ENCODE peak calls at places on chromosomes 4 and X, in eight cellular contexts. One of them, this sample, is unnamed.

GRCh38 chrX:119654112-119654531 is 38.8 kb downstream of the SEPTIN6 start:
- DNase-seq in activated T-cell treated with anti-CD3 and anti-CD28 coated beads for 1 hour: no peak
- DNase-seq in NCI-H510A treated with DMSO at 0.1 percent for 48 hours: no peak
- DNase-seq in stomach: no peak
- DNase-seq in Caki2: no peak
- DNase-seq in substantia nigra: no peak
- DNase-seq in activated B cell treated with CpG ODN at 0.5 μM for 24 hours: no peak
- DNase-seq in mammary epithelial cell: no peak
- DNase-seq in this sample: no peak

GRCh38 chr4:144644368-144645101 is 1.4 kb upstream of the HHIP start:
- DNase-seq in mammary epithelial cell: no peak
- DNase-seq in activated T-cell treated with anti-CD3 and anti-CD28 coated beads for 1 hour: no peak
- DNase-seq in activated B cell treated with CpG ODN at 0.5 μM for 24 hours: no peak
- DNase-seq in Caki2: no peak
- DNase-seq in NCI-H510A treated with DMSO at 0.1 percent for 48 hours: no peak
- DNase-seq in stomach: no peak
- DNase-seq in substantia nigra: no peak
- DNase-seq in this sample: no peak

GRCh38 chrX:63421411-63421810 is 70.3 kb upstream of the SPIN4 start:
- DNase-seq in mammary epithelial cell: no peak
- DNase-seq in Caki2: no peak
- DNase-seq in substantia nigra: no peak
- DNase-seq in activated T-cell treated with anti-CD3 and anti-CD28 coated beads for 1 hour: no peak
- DNase-seq in activated B cell treated with CpG ODN at 0.5 μM for 24 hours: no peak
- DNase-seq in stomach: no peak
- DNase-seq in NCI-H510A treated with DMSO at 0.1 percent for 48 hours: no peak
- DNase-seq in this sample: no peak

GRCh38 chrX:136735604-136736003 is 45.1 kb downstream of the ARHGEF6 start:
- DNase-seq in mammary epithelial cell: no peak
- DNase-seq in stomach: no peak
- DNase-seq in NCI-H510A treated with DMSO at 0.1 percent for 48 hours: no peak
- DNase-seq in activated B cell treated with CpG ODN at 0.5 μM for 24 hours: no peak
- DNase-seq in substantia nigra: no peak
- DNase-seq in Caki2: no peak
- DNase-seq in activated T-cell treated with anti-CD3 and anti-CD28 coated beads for 1 hour: no peak
- DNase-seq in this sample: no peak

GRCh38 chr4:40283968-40284367 is 51.2 kb upstream of the CHRNA9 start:
- DNase-seq in activated T-cell treated with anti-CD3 and anti-CD28 coated beads for 1 hour: peak
- DNase-seq in Caki2: peak
- DNase-seq in substantia nigra: no peak
- DNase-seq in NCI-H510A treated with DMSO at 0.1 percent for 48 hours: no peak
- DNase-seq in stomach: no peak
- DNase-seq in activated B cell treated with CpG ODN at 0.5 μM for 24 hours: no peak
- DNase-seq in mammary epithelial cell: peak
- DNase-seq in this sample: peak

GRCh38 chrX:112664928-112665327 is 14.8 kb downstream of the LHFPL1 start:
- DNase-seq in activated T-cell treated with anti-CD3 and anti-CD28 coated beads for 1 hour: no peak
- DNase-seq in stomach: no peak
- DNase-seq in Caki2: no peak
- DNase-seq in mammary epithelial cell: no peak
- DNase-seq in activated B cell treated with CpG ODN at 0.5 μM for 24 hours: no peak
- DNase-seq in NCI-H510A treated with DMSO at 0.1 percent for 48 hours: no peak
- DNase-seq in substantia nigra: no peak
- DNase-seq in this sample: no peak

GRCh38 chr4:158535130-158535614 is 13.5 kb downstream of the RXFP1 start:
- DNase-seq in substantia nigra: no peak
- DNase-seq in activated T-cell treated with anti-CD3 and anti-CD28 coated beads for 1 hour: no peak
- DNase-seq in stomach: no peak
- DNase-seq in Caki2: peak
- DNase-seq in NCI-H510A treated with DMSO at 0.1 percent for 48 hours: no peak
- DNase-seq in activated B cell treated with CpG ODN at 0.5 μM for 24 hours: no peak
- DNase-seq in mammary epithelial cell: peak
- DNase-seq in this sample: peak

GRCh38 chrX:103063191-103063845 is 653 bp downstream of the BEX1 start:
- DNase-seq in activated B cell treated with CpG ODN at 0.5 μM for 24 hours: no peak
- DNase-seq in activated T-cell treated with anti-CD3 and anti-CD28 coated beads for 1 hour: no peak
- DNase-seq in NCI-H510A treated with DMSO at 0.1 percent for 48 hours: peak
- DNase-seq in stomach: no peak
- DNase-seq in substantia nigra: peak
- DNase-seq in mammary epithelial cell: peak
- DNase-seq in Caki2: peak
- DNase-seq in this sample: peak

GRCh38 chrX:48971325-48972213 is at the start of gene KCND1:
- DNase-seq in Caki2: no peak
- DNase-seq in substantia nigra: no peak
- DNase-seq in activated T-cell treated with anti-CD3 and anti-CD28 coated beads for 1 hour: no peak
- DNase-seq in stomach: peak
- DNase-seq in NCI-H510A treated with DMSO at 0.1 percent for 48 hours: no peak
- DNase-seq in activated B cell treated with CpG ODN at 0.5 μM for 24 hours: no peak
- DNase-seq in mammary epithelial cell: no peak
- DNase-seq in this sample: no peak

GRCh38 chr4:65007841-65008439 is 598.7 kb upstream of the TECRL start:
- DNase-seq in activated B cell treated with CpG ODN at 0.5 μM for 24 hours: no peak
- DNase-seq in substantia nigra: no peak
- DNase-seq in activated T-cell treated with anti-CD3 and anti-CD28 coated beads for 1 hour: no peak
- DNase-seq in NCI-H510A treated with DMSO at 0.1 percent for 48 hours: no peak
- DNase-seq in Caki2: peak
- DNase-seq in stomach: no peak
- DNase-seq in mammary epithelial cell: peak
- DNase-seq in this sample: peak

GRCh38 chr4:27149541-27150212 is 289.0 kb downstream of the STIM2 start:
- DNase-seq in Caki2: no peak
- DNase-seq in NCI-H510A treated with DMSO at 0.1 percent for 48 hours: no peak
- DNase-seq in activated B cell treated with CpG ODN at 0.5 μM for 24 hours: no peak
- DNase-seq in mammary epithelial cell: peak
- DNase-seq in substantia nigra: no peak
- DNase-seq in activated T-cell treated with anti-CD3 and anti-CD28 coated beads for 1 hour: no peak
- DNase-seq in stomach: no peak
- DNase-seq in this sample: peak

GRCh38 chrX:84362184-84362838 is 139.9 kb downstream of the HDX start:
- DNase-seq in activated B cell treated with CpG ODN at 0.5 μM for 24 hours: no peak
- DNase-seq in substantia nigra: no peak
- DNase-seq in activated T-cell treated with anti-CD3 and anti-CD28 coated beads for 1 hour: no peak
- DNase-seq in mammary epithelial cell: no peak
- DNase-seq in stomach: no peak
- DNase-seq in Caki2: no peak
- DNase-seq in NCI-H510A treated with DMSO at 0.1 percent for 48 hours: no peak
- DNase-seq in this sample: no peak

GRCh38 chrX:30935985-30936384 is 46.9 kb upstream of the TAB3 start:
- DNase-seq in stomach: peak
- DNase-seq in mammary epithelial cell: peak
- DNase-seq in Caki2: peak
- DNase-seq in activated T-cell treated with anti-CD3 and anti-CD28 coated beads for 1 hour: no peak
- DNase-seq in substantia nigra: no peak
- DNase-seq in NCI-H510A treated with DMSO at 0.1 percent for 48 hours: no peak
- DNase-seq in activated B cell treated with CpG ODN at 0.5 μM for 24 hours: no peak
- DNase-seq in this sample: peak

GRCh38 chrX:17377795-17378194 is 2.8 kb downstream of the NHS start:
- DNase-seq in mammary epithelial cell: peak
- DNase-seq in Caki2: no peak
- DNase-seq in activated T-cell treated with anti-CD3 and anti-CD28 coated beads for 1 hour: no peak
- DNase-seq in NCI-H510A treated with DMSO at 0.1 percent for 48 hours: no peak
- DNase-seq in substantia nigra: no peak
- DNase-seq in activated B cell treated with CpG ODN at 0.5 μM for 24 hours: no peak
- DNase-seq in stomach: no peak
- DNase-seq in this sample: no peak

GRCh38 chr4:72084587-72085011 is 52.8 kb downstream of the NPFFR2 start:
- DNase-seq in activated B cell treated with CpG ODN at 0.5 μM for 24 hours: no peak
- DNase-seq in Caki2: no peak
- DNase-seq in mammary epithelial cell: no peak
- DNase-seq in NCI-H510A treated with DMSO at 0.1 percent for 48 hours: no peak
- DNase-seq in stomach: no peak
- DNase-seq in substantia nigra: no peak
- DNase-seq in activated T-cell treated with anti-CD3 and anti-CD28 coated beads for 1 hour: no peak
- DNase-seq in this sample: no peak

GRCh38 chrX:100654256-100654655 is 10.3 kb downstream of the SRPX2 start:
- DNase-seq in NCI-H510A treated with DMSO at 0.1 percent for 48 hours: no peak
- DNase-seq in substantia nigra: no peak
- DNase-seq in mammary epithelial cell: no peak
- DNase-seq in Caki2: no peak
- DNase-seq in stomach: no peak
- DNase-seq in activated T-cell treated with anti-CD3 and anti-CD28 coated beads for 1 hour: no peak
- DNase-seq in activated B cell treated with CpG ODN at 0.5 μM for 24 hours: no peak
- DNase-seq in this sample: peak

GRCh38 chrX:150587585-150588503 is 19.4 kb downstream of the MTM1 start:
- DNase-seq in mammary epithelial cell: no peak
- DNase-seq in stomach: no peak
- DNase-seq in NCI-H510A treated with DMSO at 0.1 percent for 48 hours: no peak
- DNase-seq in Caki2: no peak
- DNase-seq in activated B cell treated with CpG ODN at 0.5 μM for 24 hours: no peak
- DNase-seq in substantia nigra: no peak
- DNase-seq in activated T-cell treated with anti-CD3 and anti-CD28 coated beads for 1 hour: peak
- DNase-seq in this sample: peak

This sample was measured in PC-3.